ENCODE peak calls at places on chromosomes 16 and 17, in nine cellular contexts. H is T-cell, O is nephron progenitor cell, X is HAP-1, W is HS-27A, Z is neuronal stem cell, F is NCI-H1417, U is kidney tubule cell, K is fibroblast of the aortic adventitia. Q is an unnamed sample.

GRCh38 chr16:19542138-19542821 is 13.2 kb upstream of the VPS35L start:
- DNase-seq in H (no peak), O (no peak), X (no peak), W (no peak), Z (no peak), F (peak; percentile 74), U (peak; percentile 58), K (no peak), Q (no peak)

GRCh38 chr16:48963306-48963705 is 318.3 kb downstream of the CBLN1 start:
- DNase-seq in H (no peak), O (no peak), X (no peak), W (no peak), Z (no peak), F (no peak), U (peak; percentile 87), K (no peak), Q (no peak)

GRCh38 chr17:45666046-45666600 is 118.0 kb upstream of the CRHR1 start:
- DNase-seq in H (no peak), O (no peak), X (no peak), W (no peak), Z (no peak), F (peak; percentile 13), U (no peak), K (no peak), Q (no peak)

GRCh38 chr17:40648326-40648968 is 829 bp upstream of the SMARCE1 start:
- DNase-seq in H (no peak), O (no peak), X (peak; percentile 54), W (peak; percentile 17), Z (peak; percentile 69), F (no peak), U (no peak), K (peak; percentile 74), Q (peak; percentile 84)

GRCh38 chr16:85715169-85716015 is 26.6 kb upstream of the GINS2 start:
- DNase-seq in H (no peak), O (no peak), X (peak; percentile 65), W (no peak), Z (no peak), F (peak; percentile 85), U (no peak), K (peak; percentile 22), Q (no peak)

GRCh38 chr17:15496735-15497134 is 29.3 kb upstream of the CDRT4 start:
- DNase-seq in H (no peak), O (no peak), X (no peak), W (no peak), Z (no peak), F (no peak), U (no peak), K (peak; percentile 10), Q (no peak)

GRCh38 chr17:75635610-75636202 is 2.5 kb downstream of the SMIM5 start:
- DNase-seq in H (no peak), O (no peak), X (no peak), W (no peak), Z (no peak), F (no peak), U (no peak), K (no peak), Q (no peak)

GRCh38 chr17:77429985-77430752 is 289.4 kb downstream of the SEC14L1 start:
- DNase-seq in H (peak; percentile 69), O (peak; percentile 93), X (peak; percentile 88), W (peak; percentile 71), Z (peak; percentile 84), F (no peak), U (peak; percentile 99), K (peak; percentile 99), Q (peak; percentile 98)

GRCh38 chr16:27174007-27174406 is 29.3 kb upstream of the KDM8 start:
- DNase-seq in H (peak; percentile 59), O (no peak), X (no peak), W (no peak), Z (no peak), F (no peak), U (peak; percentile 16), K (no peak), Q (no peak)

GRCh38 chr16:4625617-4626159 is 1.1 kb downstream of the MGRN1 start:
- DNase-seq in H (no peak), O (no peak), X (no peak), W (no peak), Z (no peak), F (no peak), U (no peak), K (peak; percentile 59), Q (no peak)

GRCh38 chr16:65153365-65154105 is 31.7 kb upstream of the CDH11 start:
- DNase-seq in H (no peak), O (no peak), X (no peak), W (no peak), Z (peak; percentile 51), F (no peak), U (no peak), K (no peak), Q (no peak)

GRCh38 chr16:59148312-59148711 is 414.2 kb upstream of the GOT2 start:
- DNase-seq in H (no peak), O (no peak), X (no peak), W (peak; percentile 71), Z (no peak), F (no peak), U (no peak), K (no peak), Q (no peak)

Q was measured in coronary artery.